ENCODE peak calls at places on chromosome 15, in seven cellular contexts. N, P, M, D, L, U and F are unnamed samples. For H3K9me3 and H3K27me3, the result is how much of the 10 kb centered on the place peaks cover.

GRCh38 chr15:39300451-39301153 is 280.3 kb upstream of the THBS1 start:
- DNase-seq in N (peak), P (no peak), M (peak), D (no peak), L (no peak), U (no peak), F (no peak)

GRCh38 chr15:55357774-55358173 is 38.8 kb downstream of the PIGB start:
- DNase-seq in N (peak), P (no peak), M (peak), D (no peak), L (no peak), U (no peak), F (no peak)

GRCh38 chr15:88805031-88805780 is 2.0 kb downstream of the ACAN start:
- DNase-seq in N (no peak), P (no peak), M (no peak), D (no peak), L (no peak), U (no peak), F (no peak)

GRCh38 chr15:40106203-40107161 is 2.2 kb downstream of the BMF start:
- DNase-seq in N (peak), P (peak), M (peak), D (peak), L (no peak), U (no peak), F (peak)

GRCh38 chr15:82113116-82113715 is 67.4 kb upstream of the MEX3B start:
- DNase-seq in N (no peak), P (no peak), M (no peak), D (no peak), L (no peak), U (no peak), F (no peak)

GRCh38 chr15:99729920-99730319 is 3.3 kb downstream of the LYSMD4 start:
- DNase-seq in N (peak), P (no peak), M (peak), D (no peak), L (no peak), U (no peak), F (peak)

GRCh38 chr15:40155270-40155910 is 5.5 kb upstream of the BUB1B start:
- DNase-seq in N (no peak), P (no peak), M (no peak), D (no peak), L (no peak), U (no peak), F (no peak)

GRCh38 chr15:66751579-66751978 is 49.5 kb downstream of the SMAD6 start:
- DNase-seq in N (no peak), P (no peak), M (peak), D (no peak), L (no peak), U (no peak), F (no peak)

GRCh38 chr15:80951941-80952340 is 37.7 kb downstream of the MESD start:
- DNase-seq in N (no peak), P (peak), M (no peak), D (no peak), L (no peak), U (no peak), F (no peak)

DNA sequence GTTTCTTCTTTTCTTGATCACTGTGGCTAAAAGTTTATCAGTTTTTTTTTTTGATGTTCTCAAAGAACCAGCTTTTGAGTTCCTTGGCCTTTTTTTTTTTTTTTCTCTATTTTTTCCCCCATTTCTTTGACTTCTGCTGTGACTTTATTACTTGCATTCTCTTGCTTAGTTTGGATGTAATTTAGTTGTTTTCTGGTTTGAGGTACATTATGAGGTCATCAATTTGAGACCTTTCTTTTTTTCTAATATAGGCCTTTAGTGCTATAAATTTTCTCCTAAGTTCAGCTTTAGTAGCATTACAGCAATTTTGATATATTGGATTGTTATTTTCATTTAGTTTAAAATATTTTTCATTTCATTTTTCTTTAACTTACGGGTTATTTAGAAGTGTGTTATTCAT is 35.3 kb downstream of the TCF12 start:
- DNase-seq in N (no peak), P (no peak), M (no peak), D (no peak), L (no peak), U (no peak), F (no peak)
- H3K9me3 ChIP-seq in N (under half), P (under half), M (under half), D (under half), L (under half), U (under half), F (under half)

DNA sequence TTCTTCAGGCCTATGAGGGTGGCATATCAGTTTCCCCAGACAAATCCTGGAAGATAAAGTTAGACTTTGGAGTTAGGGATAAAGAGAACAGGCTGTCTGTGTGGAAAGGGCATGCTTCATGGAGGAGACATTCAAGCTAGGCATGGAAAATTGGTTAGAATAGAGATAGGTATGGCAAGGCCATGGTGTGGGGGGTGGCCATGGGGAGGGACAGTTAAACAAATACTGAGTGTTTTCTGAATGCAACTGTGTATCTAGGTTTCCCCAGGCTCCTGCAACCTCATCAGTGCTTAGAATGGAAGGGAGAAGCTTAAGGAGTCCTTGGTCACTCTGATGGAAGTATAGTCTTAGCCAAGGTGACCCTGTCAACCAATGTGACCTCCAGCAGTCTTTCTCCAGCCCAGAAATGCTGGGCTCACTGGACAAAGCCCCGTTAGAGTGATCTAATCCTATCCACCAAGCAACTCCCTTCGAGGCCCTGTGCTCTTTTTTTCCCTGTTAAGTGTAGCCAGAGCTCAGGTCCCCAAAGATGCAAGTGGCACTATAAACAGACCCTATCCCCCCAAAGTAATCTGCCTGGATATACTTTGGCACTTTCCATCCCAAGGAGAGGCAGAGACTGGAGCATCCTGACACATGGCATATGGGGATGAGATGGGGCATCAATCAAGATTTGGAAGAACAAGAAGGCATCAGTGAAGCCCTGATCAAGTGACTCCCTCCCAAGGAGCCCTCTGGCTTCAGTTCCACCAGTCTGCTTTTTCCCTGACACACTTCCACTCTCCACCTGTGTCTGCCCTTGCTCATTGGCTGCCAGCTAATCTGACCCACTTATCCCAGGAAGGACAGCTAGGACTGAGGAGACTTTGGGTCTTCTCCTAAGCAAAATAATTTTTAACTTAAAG is 5.6 kb upstream of the PKM start:
- DNase-seq in N (no peak), P (no peak), M (peak), D (no peak), L (no peak), U (no peak), F (no peak)
- H3K27ac ChIP-seq in N (no peak), P (peak), M (peak), D (no peak), L (no peak), U (peak), F (peak)

DNA sequence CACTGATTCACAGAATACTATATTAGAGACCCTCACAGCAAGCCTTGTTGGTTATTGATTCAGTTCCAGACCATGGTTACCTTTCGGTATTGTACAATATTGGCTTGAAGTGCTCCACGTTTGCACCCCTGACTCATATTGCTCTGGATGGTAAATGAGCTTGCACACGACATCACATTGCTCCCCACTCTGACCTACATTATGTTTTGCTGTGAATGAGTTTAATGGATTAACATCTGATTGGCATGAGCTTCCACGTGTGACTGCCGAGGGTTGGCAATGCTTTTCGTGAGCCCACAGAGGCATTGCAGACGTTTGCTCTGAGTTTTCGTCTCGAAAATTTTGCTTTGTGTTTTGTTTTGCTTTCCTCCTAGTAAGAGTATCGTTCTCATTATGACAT is 225.8 kb upstream of the ICE2 start:
- DNase-seq in N (no peak), P (no peak), M (no peak), D (no peak), L (no peak), U (no peak), F (no peak)
- H3K27me3 ChIP-seq in N (under half), P (under half), M (under half), D (under half), L (under half), U (under half), F (under half)

DNA sequence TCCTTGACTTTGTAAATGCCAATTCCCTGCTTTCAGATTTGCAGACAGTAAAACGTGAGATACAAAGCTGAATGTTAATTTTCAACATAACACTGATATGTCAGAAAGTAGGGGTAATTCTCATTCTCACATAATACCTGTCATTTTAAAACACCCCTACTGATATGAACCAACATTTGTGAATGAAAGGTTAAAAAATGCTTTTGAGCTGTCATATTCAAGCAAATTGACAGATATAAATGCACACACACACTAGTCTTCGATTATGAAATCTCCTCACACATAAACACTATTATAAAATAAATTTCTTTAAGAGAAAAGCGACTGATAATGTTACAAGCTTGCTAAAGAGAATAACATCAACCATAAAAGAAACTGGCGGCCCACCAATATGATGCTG is 128.8 kb downstream of the PEAK1 start:
- DNase-seq in N (no peak), P (no peak), M (no peak), D (no peak), L (no peak), U (no peak), F (no peak)
- H3K9me3 ChIP-seq in N (under half), P (under half), M (under half), D (under half), L (under half), U (under half), F (under half)

GRCh38 chr15:68652141-68652540 is 73.3 kb downstream of the CORO2B start:
- DNase-seq in N (no peak), P (no peak), M (peak), D (peak), L (no peak), U (no peak), F (no peak)
- H3K27ac ChIP-seq in N (no peak), P (no peak), M (no peak), D (peak), L (no peak), U (no peak), F (no peak)

DNA sequence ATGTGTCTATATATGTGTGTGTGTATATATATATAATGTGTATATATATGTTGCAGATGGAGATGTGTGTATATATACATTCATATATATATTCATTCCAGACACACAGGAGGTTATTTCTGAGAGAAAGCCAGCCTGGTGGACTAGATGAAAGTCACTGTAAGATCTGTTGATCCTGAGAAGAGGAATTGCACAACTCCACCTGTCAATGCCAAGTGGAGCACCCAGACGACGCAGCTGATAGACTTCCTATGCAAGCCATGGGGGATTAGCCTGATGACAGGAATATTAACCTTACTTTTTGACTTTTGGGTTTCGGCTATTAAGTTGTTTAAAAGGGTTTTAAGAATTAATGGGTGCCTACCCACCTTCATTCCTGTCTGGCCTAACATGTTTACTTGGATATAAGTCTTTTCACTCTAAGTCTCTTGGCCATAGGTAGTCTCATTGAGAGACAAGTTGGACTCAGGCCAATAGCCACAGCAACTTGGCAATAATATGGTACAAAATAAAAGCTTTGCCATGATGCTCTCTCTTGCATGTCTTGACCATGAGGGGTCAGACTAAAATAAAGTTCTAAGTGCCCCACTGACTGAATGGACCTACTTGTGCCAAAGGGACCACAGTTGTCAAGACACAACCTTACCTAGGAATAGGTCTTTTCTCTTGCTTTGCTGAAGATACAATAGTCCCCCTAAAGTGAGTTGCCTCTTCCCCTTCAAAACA is 35.9 kb upstream of the GOLGA6L2 start:
- DNase-seq in N (no peak), P (no peak), M (no peak), D (no peak), L (no peak), U (no peak), F (no peak)
- H3K27me3 ChIP-seq in N (under half), P (under half), M (under half), D (under half), L (under half), U (under half), F (under half)

GRCh38 chr15:20367093-20367492 is 174.5 kb downstream of the GOLGA6L6 start:
- DNase-seq in N (no peak), P (no peak), M (no peak), D (no peak), L (no peak), U (no peak), F (no peak)

GRCh38 chr15:20368974-20369373 is 172.6 kb downstream of the GOLGA6L6 start:
- DNase-seq in N (no peak), P (no peak), M (no peak), D (no peak), L (no peak), U (no peak), F (no peak)
- H3K9me3 ChIP-seq in N (under half), P (under half), M (under half), D (under half), L (under half), U (under half), F (under half)